ENCODE peak calls at places on chromosomes 6 and 20, in seven cellular contexts. V, U, I, M, N, Y and T are unnamed samples.

GRCh38 chr6:100229512-100229911 is 235.2 kb downstream of the SIM1 start:
- DNase-seq in N (no peak), M (no peak), V (no peak), U (no peak), Y (no peak), I (no peak), T (no peak)

GRCh38 chr6:113619077-113619476 is 238.1 kb upstream of the MARCKS start:
- DNase-seq in M (no peak), I (no peak), Y (peak; percentile 63), V (no peak), N (no peak), U (no peak), T (no peak)

GRCh38 chr20:39294137-39294725 is 332.1 kb downstream of the DHX35 start:
- DNase-seq in U (peak; percentile 64), M (no peak), N (no peak), I (no peak), Y (no peak), V (no peak), T (no peak)

GRCh38 chr20:38320221-38320620 is 16.3 kb downstream of the BPI start:
- DNase-seq in I (no peak), M (peak; percentile 9), Y (no peak), N (no peak), U (no peak), V (no peak), T (no peak)

GRCh38 chr6:49504666-49505065 is 4.9 kb downstream of the GLYATL3 start:
- DNase-seq in M (no peak), N (no peak), U (no peak), I (no peak), Y (no peak), V (no peak), T (no peak)

GRCh38 chr6:16006681-16007080 is 122.2 kb upstream of the MYLIP start:
- DNase-seq in N (no peak), Y (no peak), M (no peak), I (no peak), U (no peak), V (no peak), T (no peak)

GRCh38 chr6:159169557-159170332 is 545 bp downstream of the FNDC1 start:
- DNase-seq in I (peak; percentile 85), U (peak; percentile 86), N (peak; percentile 75), V (no peak), Y (peak; percentile 14), M (peak; percentile 30), T (no peak)

GRCh38 chr6:87264481-87264880 is 57.9 kb upstream of the SMIM8 start:
- DNase-seq in U (no peak), I (no peak), Y (no peak), V (no peak), M (no peak), N (no peak), T (no peak)

GRCh38 chr20:2745936-2746635 is 53.5 kb downstream of the EBF4 start:
- DNase-seq in Y (no peak), M (no peak), I (no peak), V (no peak), N (no peak), U (no peak), T (no peak)

GRCh38 chr6:136811261-136811660 is 11.1 kb upstream of the PEX7 start:
- DNase-seq in V (no peak), Y (peak; percentile 58), I (no peak), U (no peak), N (no peak), M (no peak), T (no peak)

GRCh38 chr6:84777888-84778287 is 13.5 kb upstream of the TBX18 start:
- DNase-seq in I (no peak), M (no peak), V (no peak), Y (no peak), N (no peak), U (no peak), T (no peak)
- H3K27me3 ChIP-seq in I (no peaks in the 10 kb centered on the region), M (peaks cover 65% of the 10 kb centered on the region), V (peaks cover 44% of the 10 kb centered on the region), Y (peaks cover 35% of the 10 kb centered on the region), N (peaks cover 99% of the 10 kb centered on the region), U (peaks cover 59% of the 10 kb centered on the region), T (peaks cover 67% of the 10 kb centered on the region)

DNA sequence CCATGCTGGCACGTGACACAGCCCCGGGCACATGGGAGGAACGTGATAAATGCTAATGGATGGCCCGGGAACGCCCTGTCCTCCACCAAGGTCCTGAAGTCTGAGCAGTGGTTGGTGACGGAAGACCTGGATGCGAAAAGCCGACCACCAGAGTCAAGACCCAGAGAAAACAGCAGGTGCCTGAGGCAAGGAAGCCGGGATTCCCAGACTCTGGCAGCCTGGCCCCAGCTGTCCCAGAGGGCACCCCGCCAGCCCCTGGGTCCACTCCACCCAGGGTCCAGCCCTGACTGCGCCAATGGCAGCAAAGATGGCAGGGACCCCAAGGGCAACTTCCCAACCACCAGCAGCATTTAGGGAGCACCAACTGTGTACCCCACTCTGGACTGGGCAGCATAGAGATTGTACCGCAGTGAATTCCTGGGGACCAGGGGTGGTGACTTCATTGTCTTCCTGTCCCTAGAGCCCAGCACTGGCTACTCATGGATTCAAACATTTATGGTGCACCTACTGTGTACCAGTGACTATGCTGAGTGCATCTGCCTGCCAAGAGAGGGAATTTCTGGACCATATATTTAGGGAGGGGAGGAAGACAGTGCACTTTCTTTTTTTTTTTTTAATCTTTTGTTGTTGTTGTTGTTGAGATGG is 55.4 kb downstream of the UBE2V1 start:
- DNase-seq in Y (no peak), V (no peak), U (no peak), N (no peak), M (no peak), I (no peak), T (no peak)
- H3K36me3 ChIP-seq in Y (no peaks in the 10 kb centered on the region), V (no peaks in the 10 kb centered on the region), U (no peaks in the 10 kb centered on the region), N (no peaks in the 10 kb centered on the region), M (no peaks in the 10 kb centered on the region), I (no peaks in the 10 kb centered on the region), T (no peaks in the 10 kb centered on the region)

GRCh38 chr6:56640374-56640773 is 2.3 kb downstream of the DST start:
- DNase-seq in U (no peak), I (no peak), V (no peak), Y (no peak), N (no peak), M (no peak), T (no peak)

GRCh38 chr6:56644366-56644765 is 1.7 kb upstream of the DST start:
- DNase-seq in Y (no peak), N (no peak), M (no peak), U (no peak), I (no peak), V (no peak), T (no peak)

GRCh38 chr6:56643379-56644089 is 845 bp upstream of the DST start:
- DNase-seq in I (no peak), V (no peak), N (no peak), Y (no peak), U (no peak), M (no peak), T (no peak)

GRCh38 chr6:56638760-56639159 is 3.9 kb downstream of the DST start:
- DNase-seq in I (no peak), N (no peak), Y (no peak), V (no peak), M (no peak), U (no peak), T (no peak)

GRCh38 chr6:56642366-56643261 is at the start of gene DST:
- DNase-seq in N (no peak), V (no peak), I (no peak), U (no peak), M (peak; percentile 74), Y (peak; percentile 95), T (no peak)
- H3K27ac ChIP-seq in N (no peak within 1 kb of the TSS), V (no peak within 1 kb of the TSS), I (no peak within 1 kb of the TSS), U (peak within 1 kb of the TSS; percentile 3), M (peak within 1 kb of the TSS; percentile 76), Y (peak within 1 kb of the TSS; percentile 46), T (no peak within 1 kb of the TSS)

DNA sequence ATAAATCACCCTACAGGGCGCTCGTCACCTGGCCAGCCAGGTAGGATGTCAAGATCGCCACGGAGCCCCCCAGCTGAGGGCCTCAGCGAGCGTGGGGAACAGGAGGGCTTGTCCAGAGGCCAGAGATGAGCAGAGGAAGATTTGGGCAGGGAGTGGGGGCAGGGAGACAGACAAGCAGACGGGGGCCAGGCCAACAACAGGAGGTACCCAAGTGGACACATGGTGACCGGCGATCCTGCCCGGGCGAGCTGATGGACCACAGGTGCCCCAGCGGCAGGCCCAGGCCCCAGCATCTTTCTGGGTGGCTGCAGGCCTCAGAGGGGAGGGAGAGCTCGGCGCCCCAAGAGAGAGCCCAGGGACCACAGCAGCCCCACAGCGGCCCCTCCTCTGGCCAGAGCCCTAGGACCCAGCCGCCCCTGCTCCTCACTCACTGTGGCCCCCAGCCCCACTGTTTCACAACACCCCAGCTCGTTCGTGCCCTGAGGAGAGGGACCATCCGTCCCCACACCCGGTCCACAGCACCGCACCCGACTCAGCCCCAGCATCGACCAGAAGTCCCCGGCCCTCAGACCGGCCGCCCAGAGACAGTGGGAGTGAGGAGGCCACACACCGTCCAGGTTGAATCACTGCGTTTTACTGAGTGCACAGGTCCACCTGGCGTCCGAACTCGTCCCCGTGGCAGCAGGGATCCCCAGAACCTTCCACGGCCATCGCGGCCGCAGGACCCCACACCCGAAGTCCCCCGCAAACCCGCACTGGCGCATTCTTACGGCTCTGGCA is 38.6 kb upstream of the CHRNA4 start:
- DNase-seq in V (no peak), M (no peak), I (no peak), Y (no peak), N (no peak), U (no peak), T (no peak)
- H3K27me3 ChIP-seq in V (peaks cover 5% of the 10 kb centered on the region), M (no peaks in the 10 kb centered on the region), I (no peaks in the 10 kb centered on the region), Y (peaks cover 18% of the 10 kb centered on the region), N (no peaks in the 10 kb centered on the region), U (no peaks in the 10 kb centered on the region), T (no peaks in the 10 kb centered on the region)

DNA sequence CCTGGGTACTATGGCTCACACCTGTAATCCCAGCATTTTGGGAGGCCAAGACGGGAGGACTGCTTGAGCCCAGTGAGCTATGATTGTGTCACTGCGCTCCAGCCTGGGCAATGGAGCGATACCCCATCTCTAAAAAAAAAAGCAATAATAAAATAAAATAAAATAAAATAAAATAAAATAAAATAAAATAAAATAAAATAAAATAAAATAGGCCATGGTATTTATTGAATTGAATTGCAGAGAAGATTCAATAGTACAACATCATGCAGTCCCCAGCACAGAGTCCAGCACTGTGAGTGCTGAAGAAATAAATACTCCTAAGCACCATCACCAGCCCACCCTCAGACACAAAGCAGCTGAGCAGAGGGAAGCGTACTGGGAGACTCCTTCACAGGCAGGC is 144.7 kb downstream of the RALGAPA2 start:
- DNase-seq in I (no peak), U (no peak), N (no peak), Y (no peak), V (no peak), M (no peak), T (no peak)
- H3K36me3 ChIP-seq in I (peaks cover 2% of the 10 kb centered on the region), U (no peaks in the 10 kb centered on the region), N (peaks cover 8% of the 10 kb centered on the region), Y (no peaks in the 10 kb centered on the region), V (no peaks in the 10 kb centered on the region), M (peaks cover 3% of the 10 kb centered on the region), T (peaks cover 48% of the 10 kb centered on the region)

DNA sequence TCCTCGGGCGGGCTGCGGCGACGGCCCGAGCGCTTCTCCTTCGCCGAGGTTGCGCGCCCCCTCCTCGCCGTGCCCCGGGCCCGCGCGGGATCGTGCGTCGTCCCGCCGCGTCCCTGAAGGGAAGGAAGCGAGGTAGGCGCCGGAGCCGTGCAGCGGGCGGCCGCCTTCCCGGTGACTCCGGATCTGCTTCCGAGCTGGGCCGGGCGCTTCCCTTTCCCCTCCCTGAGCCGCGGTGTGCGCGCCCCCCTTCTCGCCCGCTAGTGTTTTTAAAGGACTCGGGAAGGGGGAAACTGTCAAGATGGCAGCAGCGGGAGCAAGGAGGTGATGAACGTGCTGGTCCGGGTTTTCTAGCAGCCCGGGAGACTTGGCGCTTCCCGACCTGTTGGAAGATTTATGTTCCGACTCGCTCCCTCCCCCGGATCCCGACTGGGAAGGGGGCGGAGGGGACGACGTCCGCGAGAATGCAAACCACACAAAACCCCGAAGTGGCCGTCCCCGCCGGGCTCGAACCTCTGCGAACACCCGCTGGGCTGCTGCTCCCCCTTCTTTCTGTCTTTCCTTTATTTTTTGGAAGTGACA is 744 bp upstream of the FOXO3 start:
- DNase-seq in Y (peak; percentile 74), U (peak; percentile 90), V (peak; percentile 70), N (peak; percentile 82), I (peak; percentile 91), M (peak; percentile 91), T (peak; percentile 63)
- H3K27ac ChIP-seq in Y (peak overlapping the region; percentile 80), U (peak overlapping the region; percentile 86), V (peak overlapping the region; percentile 98), N (peak overlapping the region; percentile 31), I (peak overlapping the region; percentile 95), M (peak overlapping the region; percentile 80), T (peak overlapping the region; percentile 99)